ENCODE peak calls at places on chromosomes 5 and 9, in four cellular contexts. P is psoas muscle; V is SK-N-SH; G is effector memory CD4-positive, alpha-beta T cell. N is an unnamed sample. For H3K4me1, the result is how much of the 10 kb centered on the place peaks cover.

GRCh38 chr9:37806271-37806670 is 5.7 kb downstream of the DCAF10 start:
- DNase-seq in G (no peak), P (no peak), V (no peak), N (no peak)

GRCh38 chr9:318646-319045 is 104.0 kb downstream of the DOCK8 start:
- DNase-seq in P (no peak), G (no peak), V (no peak), N (no peak)

GRCh38 chr9:4077499-4078102 is 222.3 kb downstream of the GLIS3 start:
- DNase-seq in V (peak), G (no peak), P (peak), N (peak)

GRCh38 chr5:74063346-74063745 is 437.4 kb downstream of the ARHGEF28 start:
- DNase-seq in V (no peak), G (no peak), P (no peak), N (no peak)

GRCh38 chr5:91176288-91177016 is 206.7 kb downstream of the ARRDC3 start:
- DNase-seq in V (no peak), P (no peak), G (no peak), N (no peak)

GRCh38 chr5:54243483-54244080 is 66.8 kb downstream of the ARL15 start:
- DNase-seq in V (peak), G (no peak), P (no peak), N (no peak)

GRCh38 chr9:78032599-78033457 is 1.2 kb upstream of the GNAQ start:
- DNase-seq in G (no peak), P (no peak), V (no peak), N (no peak)

GRCh38 chr5:52469420-52469819 is 318.3 kb upstream of the ITGA1 start:
- DNase-seq in V (no peak), P (no peak), G (no peak), N (no peak)

GRCh38 chr9:135570456-135570855 is 8.9 kb downstream of the PAEP start:
- DNase-seq in V (no peak), P (no peak), G (no peak), N (no peak)

GRCh38 chr9:35910613-35911488 is 1.6 kb downstream of the SPAAR start:
- DNase-seq in G (peak), P (peak), V (no peak), N (no peak)

GRCh38 chr5:157167219-157167621 is 1.2 kb upstream of the GARIN3 start:
- DNase-seq in P (no peak), V (no peak), G (no peak), N (no peak)

GRCh38 chr9:136361047-136361756 is 2.3 kb downstream of the DNLZ start:
- DNase-seq in G (no peak), V (peak), P (no peak), N (peak)

GRCh38 chr9:107740088-107740980 is 250.8 kb upstream of the KLF4 start:
- DNase-seq in P (peak), V (no peak), G (no peak), N (peak)

GRCh38 chr9:94031380-94031779 is 52.9 kb upstream of the PTPDC1 start:
- DNase-seq in G (no peak), P (no peak), V (no peak), N (no peak)

GRCh38 chr5:150809363-150809762 is 30.8 kb downstream of the SMIM3 start:
- DNase-seq in G (no peak), P (no peak), V (no peak), N (no peak)

GRCh38 chr9:93119953-93120845 is 13.9 kb downstream of the NINJ1 start:
- DNase-seq in P (peak), G (no peak), V (peak), N (peak)

GRCh38 chr5:137734962-137735530 is 843 bp downstream of the KLHL3 start:
- DNase-seq in P (no peak), V (peak), G (no peak), N (peak)

GRCh38 chr9:76608562-76609254 is 149.7 kb downstream of the GCNT1 start:
- DNase-seq in G (no peak), P (no peak), V (no peak), N (no peak)

GRCh38 chr5:57900356-57900944 is 417.8 kb upstream of the ACTBL2 start:
- DNase-seq in G (no peak), V (no peak), P (no peak), N (no peak)

GRCh38 chr9:86341007-86341491 is 13.2 kb downstream of the TUT7 start:
- DNase-seq in V (no peak), P (no peak), G (no peak), N (no peak)

GRCh38 chr9:86349271-86349670 is 4.9 kb downstream of the TUT7 start:
- DNase-seq in V (no peak), G (no peak), P (no peak), N (no peak)

GRCh38 chr9:86340356-86341006 is 13.7 kb downstream of the TUT7 start:
- DNase-seq in G (no peak), V (no peak), P (no peak), N (no peak)

GRCh38 chr9:86342269-86342668 is 11.9 kb downstream of the TUT7 start:
- DNase-seq in V (no peak), P (no peak), G (no peak), N (no peak)

GRCh38 chr9:86344818-86345217 is 9.4 kb downstream of the TUT7 start:
- DNase-seq in P (no peak), G (no peak), V (no peak), N (no peak)
- H3K4me1 ChIP-seq in P (under half), G (under half), V (under half), N (under half)

GRCh38 chr5:142474426-142474825 is 149.6 kb upstream of the SPRY4 start:
- DNase-seq in V (no peak), G (no peak), P (no peak), N (no peak)

GRCh38 chr5:142478116-142478515 is 153.3 kb upstream of the SPRY4 start:
- DNase-seq in P (no peak), V (no peak), G (no peak), N (no peak)

GRCh38 chr5:142473038-142473437 is 148.2 kb upstream of the SPRY4 start:
- DNase-seq in G (no peak), P (no peak), V (no peak), N (no peak)

GRCh38 chr5:142475102-142475501 is 150.3 kb upstream of the SPRY4 start:
- DNase-seq in V (no peak), P (no peak), G (no peak), N (no peak)

GRCh38 chr5:142472306-142472951 is 147.6 kb upstream of the SPRY4 start:
- DNase-seq in P (no peak), V (no peak), G (peak), N (no peak)
- H3K27ac ChIP-seq in P (no peak), V (no peak), G (no peak), N (no peak)

GRCh38 chr5:106152569-106152968 is 1518.2 kb downstream of the EFNA5 start:
- DNase-seq in P (no peak), G (no peak), V (no peak), N (no peak)
- H3K4me1 ChIP-seq in P (under half), G (under half), V (under half), N (under half)

DNA sequence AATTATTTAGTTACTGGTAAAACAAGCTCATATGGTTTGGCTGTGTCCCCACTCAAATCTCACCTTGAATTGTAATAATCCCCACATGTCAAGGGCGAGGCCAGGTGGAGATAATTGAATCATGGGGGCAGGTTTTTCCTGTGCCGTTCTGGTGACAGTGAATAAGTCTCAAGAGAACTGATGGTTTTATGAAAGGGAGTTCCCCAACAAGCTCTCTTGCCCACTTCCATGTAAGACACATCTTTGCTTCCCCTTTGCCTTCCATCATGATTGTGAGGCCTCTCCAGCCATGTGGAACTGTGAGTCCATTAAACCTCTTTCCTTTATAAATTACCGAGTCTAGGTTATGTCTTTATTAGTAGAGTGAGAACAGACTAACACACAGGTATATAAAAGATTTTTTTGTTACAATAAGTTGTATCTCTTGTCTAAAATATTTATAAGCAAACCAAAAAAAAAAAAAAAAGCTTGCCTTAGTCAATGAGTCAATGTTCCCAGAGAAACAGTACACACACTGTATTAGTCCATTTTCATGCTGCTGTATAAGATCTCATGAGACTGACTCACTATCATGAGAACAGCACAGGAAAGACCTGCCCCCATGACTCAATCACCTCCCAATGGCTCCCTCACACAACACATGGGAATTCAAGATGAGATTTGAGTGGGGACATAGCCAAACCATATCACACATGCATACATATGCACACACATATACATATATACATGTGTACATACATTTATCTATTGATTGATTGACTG is 138.3 kb downstream of the BASP1 start:
- DNase-seq in V (no peak), G (no peak), P (no peak), N (no peak)
- H3K27ac ChIP-seq in V (no peak), G (no peak), P (no peak), N (no peak)

GRCh38 chr9:82940386-82940785 is 122.6 kb downstream of the RASEF start:
- DNase-seq in P (no peak), G (no peak), V (no peak), N (no peak)

GRCh38 chr9:82934949-82935348 is 128.0 kb downstream of the RASEF start:
- DNase-seq in P (no peak), G (no peak), V (no peak), N (no peak)

GRCh38 chr9:82939451-82939850 is 123.5 kb downstream of the RASEF start:
- DNase-seq in V (no peak), G (no peak), P (no peak), N (no peak)

DNA sequence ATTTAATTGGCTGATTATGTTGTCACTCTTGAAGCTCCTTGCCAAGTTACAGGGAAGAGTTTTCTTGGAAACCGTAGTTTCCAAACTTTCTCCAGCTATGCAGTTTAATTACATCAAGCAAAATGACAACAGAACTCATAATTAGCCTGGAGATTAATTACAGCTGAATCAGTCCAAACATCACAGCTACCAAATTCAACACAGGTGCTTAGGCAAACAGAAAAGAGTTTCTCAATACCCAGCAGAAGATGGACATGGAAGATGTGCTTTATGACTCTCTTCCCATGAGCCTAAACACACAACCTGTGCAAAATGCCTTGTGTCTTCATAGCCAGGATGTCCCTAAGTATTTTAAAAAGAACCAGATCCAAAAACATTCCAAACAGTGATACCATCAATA is 124.5 kb downstream of the RASEF start:
- DNase-seq in P (no peak), V (no peak), G (no peak), N (no peak)
- H3K4me1 ChIP-seq in P (under half), V (under half), G (under half), N (under half)

DNA sequence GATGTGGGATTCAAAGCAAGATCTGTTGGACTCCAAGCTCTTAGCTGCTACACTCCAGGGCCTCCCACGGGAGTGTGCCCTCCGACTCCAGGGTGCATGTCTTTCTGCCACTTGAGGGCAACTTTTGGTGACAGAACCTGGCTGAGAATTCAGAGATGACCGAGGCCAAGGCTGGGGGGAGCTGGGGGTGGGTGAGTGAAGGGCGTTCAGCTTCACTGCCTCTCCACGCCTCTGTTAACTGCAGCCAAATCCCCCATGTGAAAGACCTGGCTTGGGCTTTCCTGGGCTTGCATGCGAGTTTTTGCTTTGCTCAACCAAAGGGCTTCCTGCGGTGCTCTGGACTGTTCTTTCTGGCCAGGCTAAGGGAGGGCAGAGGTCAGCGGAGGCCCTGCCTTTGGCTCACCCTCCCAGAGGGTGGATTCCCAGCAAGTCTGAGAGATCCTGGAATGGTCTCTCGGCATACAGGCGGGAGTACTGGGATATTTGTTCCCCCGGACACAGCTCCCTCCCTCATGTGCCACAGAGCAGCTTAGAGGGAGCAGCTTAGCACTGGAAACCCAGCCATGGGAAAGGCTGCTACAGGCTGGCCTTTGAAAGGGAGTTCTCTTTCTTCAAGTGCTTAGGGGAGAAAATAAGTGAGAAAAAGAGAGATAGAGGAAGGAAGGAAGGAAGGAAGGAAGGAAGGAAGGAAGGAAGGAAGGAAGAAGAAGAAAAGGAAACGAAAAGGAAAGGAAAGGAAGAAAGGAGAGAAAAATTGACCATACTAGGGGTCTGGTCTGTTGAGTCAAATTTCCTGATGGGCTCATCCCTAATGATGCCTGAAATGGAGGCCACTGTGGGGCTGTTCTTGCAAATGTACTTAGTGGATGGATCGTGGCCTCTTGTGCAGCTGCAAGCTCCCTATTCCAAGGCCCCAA is 158.8 kb downstream of the FGF18 start:
- DNase-seq in P (peak), V (no peak), G (no peak), N (peak)
- H3K27ac ChIP-seq in P (no peak), V (no peak), G (no peak), N (peak)